ENCODE peak calls at places on chromosome 13, in seven cellular contexts. X is adrenal gland, L is A673, M is endothelial cell of umbilical vein, N is heart left ventricle, G is psoas muscle, Q is colonic mucosa. K is an unnamed sample. For H3K4me1, the result is how much of the 10 kb centered on the place peaks cover.

GRCh38 chr13:90084684-90085290 is 1262.7 kb upstream of the MIR17HG start:
- DNase-seq in X (no peak), L (peak), M (no peak), N (no peak), G (no peak), Q (no peak), K (peak)

GRCh38 chr13:98334620-98335205 is 157.6 kb upstream of the RNF113B start:
- DNase-seq in X (peak), L (no peak), M (no peak), N (no peak), G (no peak), Q (no peak), K (no peak)

GRCh38 chr13:57063007-57063406 is 77.7 kb upstream of the PRR20A start:
- DNase-seq in X (no peak), L (no peak), M (no peak), N (no peak), G (no peak), Q (no peak), K (no peak)

GRCh38 chr13:30816733-30817132 is 81.4 kb downstream of the ALOX5AP start:
- DNase-seq in X (no peak), L (no peak), M (peak), N (no peak), G (no peak), Q (no peak), K (no peak)

GRCh38 chr13:107866007-107866665 is 349.2 kb downstream of the LIG4 start:
- DNase-seq in X (no peak), L (peak), M (peak), N (no peak), G (no peak), Q (no peak), K (peak)

GRCh38 chr13:24361138-24361537 is 51.8 kb downstream of the C1QTNF9 start:
- DNase-seq in X (no peak), L (no peak), M (no peak), N (no peak), G (no peak), Q (peak), K (no peak)

GRCh38 chr13:45362939-45363338 is 22.0 kb upstream of the TPT1 start:
- DNase-seq in X (no peak), L (no peak), M (no peak), N (no peak), G (no peak), Q (no peak), K (no peak)

GRCh38 chr13:28252547-28252946 is 114.2 kb downstream of the PAN3 start:
- DNase-seq in X (no peak), L (no peak), M (no peak), N (no peak), G (no peak), Q (no peak), K (no peak)

GRCh38 chr13:36674337-36675212 is 755 bp downstream of the SERTM1 start:
- DNase-seq in X (no peak), L (peak), M (no peak), N (no peak), G (no peak), Q (no peak), K (no peak)

GRCh38 chr13:51689597-51689996 is 105.3 kb downstream of the WDFY2 start:
- DNase-seq in X (no peak), L (no peak), M (no peak), N (no peak), G (no peak), Q (no peak), K (no peak)

GRCh38 chr13:32113564-32113963 is 82.0 kb downstream of the FRY start:
- DNase-seq in X (no peak), L (no peak), M (peak), N (no peak), G (no peak), Q (no peak), K (no peak)

GRCh38 chr13:45209229-45209628 is 8.4 kb upstream of the KCTD4 start:
- DNase-seq in X (no peak), L (no peak), M (no peak), N (no peak), G (no peak), Q (no peak), K (peak)

GRCh38 chr13:102191951-102192461 is 209.8 kb downstream of the FGF14 start:
- DNase-seq in X (no peak), L (peak), M (peak), N (no peak), G (no peak), Q (no peak), K (peak)

GRCh38 chr13:30034448-30034795 is 184.0 kb upstream of the UBL3 start:
- DNase-seq in X (no peak), L (no peak), M (no peak), N (no peak), G (no peak), Q (no peak), K (no peak)

GRCh38 chr13:29935309-29935981 is 85.0 kb upstream of the UBL3 start:
- DNase-seq in X (no peak), L (no peak), M (no peak), N (no peak), G (no peak), Q (no peak), K (no peak)

GRCh38 chr13:57633141-57633949 is 1.8 kb downstream of the PCDH17 start:
- DNase-seq in X (peak), L (no peak), M (peak), N (peak), G (peak), Q (no peak), K (no peak)

GRCh38 chr13:56735537-56735942 is 405.2 kb upstream of the PRR20A start:
- DNase-seq in X (no peak), L (no peak), M (no peak), N (peak), G (no peak), Q (no peak), K (no peak)

GRCh38 chr13:110853235-110853721 is 61.6 kb downstream of the ANKRD10 start:
- DNase-seq in X (no peak), L (peak), M (no peak), N (no peak), G (no peak), Q (no peak), K (no peak)

GRCh38 chr13:25468330-25469178 is 96.8 kb downstream of the ATP8A2 start:
- DNase-seq in X (peak), L (peak), M (no peak), N (no peak), G (no peak), Q (no peak), K (no peak)

GRCh38 chr13:31980842-31981241 is 50.7 kb upstream of the FRY start:
- DNase-seq in X (no peak), L (no peak), M (no peak), N (no peak), G (no peak), Q (no peak), K (no peak)

GRCh38 chr13:62512194-62513141 is 1096.8 kb upstream of the PCDH20 start:
- DNase-seq in X (no peak), L (peak), M (peak), N (peak), G (no peak), Q (peak), K (peak)

GRCh38 chr13:23695711-23696512 is 125.7 kb downstream of the TNFRSF19 start:
- DNase-seq in X (no peak), L (no peak), M (no peak), N (peak), G (peak), Q (peak), K (no peak)

GRCh38 chr13:30846311-30846710 is 59.8 kb upstream of the MEDAG start:
- DNase-seq in X (no peak), L (no peak), M (no peak), N (no peak), G (no peak), Q (no peak), K (peak)

GRCh38 chr13:51822106-51822840 is 18.3 kb upstream of the DHRS12 start:
- DNase-seq in X (no peak), L (no peak), M (no peak), N (no peak), G (no peak), Q (no peak), K (no peak)

GRCh38 chr13:24627090-24627714 is 53.0 kb upstream of the ATP12A start:
- DNase-seq in X (no peak), L (no peak), M (no peak), N (no peak), G (no peak), Q (peak), K (no peak)

GRCh38 chr13:102289606-102290005 is 112.2 kb downstream of the FGF14 start:
- DNase-seq in X (no peak), L (peak), M (no peak), N (no peak), G (no peak), Q (no peak), K (no peak)

GRCh38 chr13:94162289-94162688 is 317.2 kb downstream of the DCT start:
- DNase-seq in X (no peak), L (no peak), M (no peak), N (no peak), G (no peak), Q (no peak), K (no peak)

GRCh38 chr13:52961196-52961845 is 67.3 kb upstream of the OLFM4 start:
- DNase-seq in X (no peak), L (no peak), M (no peak), N (no peak), G (no peak), Q (no peak), K (no peak)

GRCh38 chr13:29582171-29582570 is 13.3 kb downstream of the SLC7A1 start:
- DNase-seq in X (no peak), L (no peak), M (no peak), N (peak), G (no peak), Q (peak), K (no peak)

GRCh38 chr13:67133476-67133875 is 96.7 kb downstream of the PCDH9 start:
- DNase-seq in X (no peak), L (no peak), M (no peak), N (no peak), G (no peak), Q (no peak), K (no peak)

DNA sequence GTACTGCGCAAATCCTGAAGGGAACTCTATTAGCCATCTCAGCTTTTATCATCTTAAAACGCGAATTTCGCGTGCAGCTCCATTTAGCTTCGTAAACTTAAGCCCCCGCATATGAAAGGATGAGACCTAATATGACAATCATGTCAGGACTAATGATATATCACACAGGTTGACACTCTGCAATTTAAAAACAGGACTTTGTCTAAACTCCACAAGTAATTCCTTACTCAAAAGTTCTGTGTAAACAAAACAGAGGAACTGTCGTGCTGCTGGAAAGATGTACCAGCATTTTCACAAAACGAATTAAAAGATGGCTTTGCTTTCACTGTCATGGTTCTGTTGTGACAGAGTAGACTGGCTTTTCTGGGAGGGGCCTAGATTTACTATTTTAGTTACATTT is 747 bp downstream of the LACC1 start:
- DNase-seq in X (no peak), L (no peak), M (no peak), N (no peak), G (no peak), Q (no peak), K (peak)
- H3K27ac ChIP-seq in X (peak), L (no peak), M (no peak), N (no peak), G (no peak), Q (no peak), K (no peak)

DNA sequence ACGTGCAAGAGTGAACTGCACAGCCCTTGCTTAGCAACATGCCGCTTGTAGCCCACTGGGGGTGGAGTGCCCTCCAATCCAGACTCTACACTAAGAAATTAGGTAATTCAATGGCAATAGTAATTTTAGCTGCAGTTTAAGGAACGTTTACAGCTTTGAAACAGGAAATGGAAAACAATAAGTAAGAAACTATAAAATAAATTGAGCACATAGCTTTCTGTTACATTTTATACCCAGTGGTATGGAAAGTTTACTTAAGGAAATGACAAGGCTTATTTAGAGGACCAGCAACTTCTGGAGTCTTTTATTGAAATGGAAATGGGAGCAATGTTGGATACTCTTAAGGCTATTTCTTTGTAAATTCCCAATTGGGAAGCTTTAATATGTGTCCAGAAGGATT is 373.2 kb downstream of the KCNRG start:
- DNase-seq in X (no peak), L (peak), M (peak), N (no peak), G (no peak), Q (no peak), K (no peak)
- H3K4me1 ChIP-seq in X (under half), L (under half), M (under half), N (under half), G (under half), Q (under half), K (under half)

GRCh38 chr13:47092202-47092601 is 195.3 kb upstream of the HTR2A start:
- DNase-seq in X (no peak), L (no peak), M (no peak), N (no peak), G (no peak), Q (no peak), K (peak)

GRCh38 chr13:47100214-47100853 is 203.5 kb upstream of the HTR2A start:
- DNase-seq in X (no peak), L (no peak), M (no peak), N (no peak), G (no peak), Q (no peak), K (peak)

DNA sequence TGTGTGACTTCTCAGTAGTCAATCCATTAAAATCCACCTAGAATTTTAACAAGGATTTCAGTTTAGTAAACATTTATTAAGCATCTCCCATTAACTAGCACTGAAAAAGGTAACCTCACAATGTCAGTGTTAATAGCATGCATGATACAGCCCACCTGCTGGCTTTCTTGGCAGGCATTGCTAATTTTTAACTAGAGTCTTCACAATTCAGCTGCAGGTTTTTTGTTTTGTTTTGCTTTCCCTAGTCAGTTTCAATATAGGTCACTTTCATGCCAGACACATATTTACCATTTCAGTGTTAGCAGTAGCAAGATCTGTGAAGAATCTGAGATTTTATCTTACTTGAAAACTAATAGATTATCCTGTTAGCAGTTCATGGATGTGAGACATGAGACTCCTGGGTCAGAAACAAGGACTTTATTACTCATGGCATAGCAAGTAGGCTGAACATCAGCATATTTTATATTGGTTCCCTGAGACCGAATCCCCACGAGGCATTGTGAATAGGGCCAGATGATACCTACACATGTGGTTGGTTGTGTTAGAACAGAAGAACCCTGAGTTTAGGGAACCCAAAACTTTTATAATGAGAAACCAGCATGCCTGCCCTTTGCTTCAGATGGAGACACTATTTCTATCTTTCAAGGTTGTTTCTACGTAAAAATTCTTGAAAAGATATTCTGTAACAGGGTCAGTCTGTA is 198.0 kb upstream of the HTR2A start:
- DNase-seq in X (no peak), L (no peak), M (no peak), N (no peak), G (no peak), Q (no peak), K (no peak)
- H3K27ac ChIP-seq in X (no peak), L (no peak), M (no peak), N (no peak), G (no peak), Q (no peak), K (peak)

DNA sequence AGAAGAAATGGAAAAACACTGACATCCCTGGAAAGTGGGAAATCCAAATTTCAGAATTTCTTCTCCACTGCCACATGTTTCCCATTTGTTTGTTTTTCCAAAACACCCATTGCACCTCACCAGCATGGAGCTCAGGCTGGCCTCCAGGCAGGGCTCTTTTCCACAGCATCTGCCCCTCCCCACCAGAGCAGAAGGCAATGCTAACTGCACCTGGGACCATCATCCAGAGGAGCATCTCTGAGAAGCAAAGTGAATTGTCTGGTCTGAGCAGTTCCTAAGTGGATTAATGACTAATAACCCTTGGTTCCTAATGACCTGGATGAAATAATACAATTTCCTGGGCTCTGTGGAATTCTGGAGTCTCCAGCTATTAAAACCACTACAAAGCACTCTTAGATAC is 8.8 kb upstream of the CYSLTR2 start:
- DNase-seq in X (no peak), L (no peak), M (no peak), N (no peak), G (no peak), Q (no peak), K (no peak)
- H3K4me1 ChIP-seq in X (under half), L (under half), M (under half), N (under half), G (under half), Q (under half), K (under half)

GRCh38 chr13:106630650-106631049 is 62.7 kb upstream of the ARGLU1 start:
- DNase-seq in X (no peak), L (no peak), M (no peak), N (no peak), G (no peak), Q (no peak), K (no peak)
- H3K27ac ChIP-seq in X (no peak), L (no peak), M (no peak), N (no peak), G (no peak), Q (no peak), K (no peak)

DNA sequence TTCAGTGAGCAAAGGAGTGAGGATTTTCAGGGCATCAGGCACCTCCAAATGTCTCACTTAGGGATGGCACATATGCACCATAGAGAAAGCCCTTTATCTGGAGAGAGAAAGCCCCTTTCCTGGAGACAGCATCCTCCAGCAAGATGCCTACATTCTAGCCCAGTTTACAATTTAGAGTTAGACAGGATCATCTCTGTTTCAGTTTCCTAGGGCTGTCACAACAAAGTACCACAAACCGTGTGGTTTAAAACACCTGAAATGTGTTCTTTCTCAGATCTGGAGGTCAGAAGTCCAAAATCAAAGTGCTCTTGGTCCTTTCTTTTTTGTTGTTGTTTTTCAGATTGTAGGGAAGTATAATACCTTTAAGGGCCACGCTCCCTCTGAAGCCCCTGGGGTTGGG is 61.8 kb downstream of the MBNL2 start:
- DNase-seq in X (no peak), L (no peak), M (no peak), N (no peak), G (no peak), Q (no peak), K (no peak)
- H3K4me1 ChIP-seq in X (under half), L (under half), M (under half), N (under half), G (half or more), Q (under half), K (under half)

K was measured in mesenchymal stem cell.